ENCODE peak calls at places on chromosomes 7 and 10, in eight cellular contexts. L is NB4, W is neural progenitor cell, N is Calu3, M is kidney epithelial cell, O is mammary epithelial cell, S is GM13977, V is H9. Y is an unnamed sample.

GRCh38 chr10:79484476-79484875 is 27.9 kb upstream of the EIF5AL1 start:
- DNase-seq in O (no peak), M (no peak), S (no peak), V (peak; percentile 14), N (no peak), L (no peak), W (no peak), Y (no peak)

GRCh38 chr7:139054101-139054500 is 18.3 kb upstream of the ZC3HAV1L start:
- DNase-seq in O (peak; percentile 14), L (no peak), M (no peak), W (no peak), S (no peak), N (no peak), V (no peak), Y (no peak)

GRCh38 chr7:96269246-96269994 is 52.5 kb downstream of the SLC25A13 start:
- DNase-seq in O (no peak), M (no peak), N (no peak), V (no peak), L (no peak), S (no peak), W (no peak), Y (no peak)

GRCh38 chr10:71252195-71252594 is 39.8 kb downstream of the UNC5B start:
- DNase-seq in O (no peak), M (no peak), W (no peak), S (no peak), N (no peak), L (no peak), V (no peak), Y (no peak)

GRCh38 chr7:114554781-114555537 is 140.3 kb downstream of the FOXP2 start:
- DNase-seq in V (no peak), W (no peak), N (peak; percentile 5), L (peak; percentile 74), S (peak; percentile 45), O (no peak), M (no peak), Y (no peak)

GRCh38 chr10:33376476-33376875 is 42.0 kb upstream of the NRP1 start:
- DNase-seq in L (no peak), N (no peak), S (no peak), W (no peak), M (no peak), O (no peak), V (no peak), Y (no peak)

GRCh38 chr10:84214612-84215235 is 10.6 kb downstream of the LRIT2 start:
- DNase-seq in L (peak; percentile 62), N (no peak), W (peak; percentile 60), O (peak; percentile 26), S (peak; percentile 73), V (peak; percentile 72), M (no peak), Y (no peak)

GRCh38 chr7:39577229-39577874 is 11.1 kb downstream of the YAE1 start:
- DNase-seq in M (no peak), N (no peak), V (no peak), O (no peak), W (no peak), S (no peak), L (no peak), Y (no peak)

GRCh38 chr10:21924511-21924910 is 79.0 kb downstream of the DNAJC1 start:
- DNase-seq in S (no peak), N (no peak), V (no peak), L (no peak), W (no peak), O (no peak), M (no peak), Y (no peak)

GRCh38 chr7:143288836-143289235 is 685 bp downstream of the CASP2 start:
- DNase-seq in O (peak; percentile 9), S (no peak), L (peak; percentile 44), M (no peak), W (peak; percentile 16), V (no peak), N (no peak), Y (no peak)

GRCh38 chr7:21914671-21915070 is 31.0 kb downstream of the CDCA7L start:
- DNase-seq in O (peak; percentile 9), W (no peak), N (no peak), V (no peak), S (no peak), M (no peak), L (no peak), Y (no peak)

DNA sequence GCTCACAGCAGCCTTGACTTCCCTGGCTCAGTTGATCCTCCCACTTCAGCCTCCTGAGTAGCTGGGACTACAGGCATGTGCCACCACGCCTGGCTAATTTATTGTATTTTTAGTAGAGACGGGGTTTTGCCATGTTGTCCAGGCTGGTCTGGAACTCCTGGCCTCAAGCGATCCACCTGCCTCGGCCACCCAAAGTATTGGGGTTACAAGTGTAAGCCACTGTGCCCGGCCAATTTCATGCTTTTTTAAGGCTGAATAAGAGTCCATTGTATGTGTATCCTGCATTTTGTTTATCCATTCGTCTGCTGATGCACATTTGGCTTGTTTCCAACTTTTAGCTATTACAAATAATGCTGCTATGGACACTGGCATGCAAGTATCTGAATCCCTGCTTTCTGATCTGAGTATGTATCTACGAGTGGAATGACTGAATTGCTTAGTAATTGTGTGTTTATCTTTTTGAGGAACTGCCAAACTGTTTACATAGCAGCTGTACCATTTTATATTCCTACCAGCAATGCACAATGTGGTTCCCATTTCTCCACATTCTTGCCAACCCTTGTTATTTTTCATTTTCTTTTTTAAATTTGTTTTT is 37.3 kb upstream of the TPST1 start:
- DNase-seq in S (no peak), M (no peak), N (no peak), V (no peak), L (no peak), W (no peak), O (peak; percentile 56), Y (no peak)
- TF ChIP-seq CTCF in S (no peak), M (no peak), N (no peak), V (no peak), L (no peak), W (no peak), O (no peak), Y (no peak)

GRCh38 chr7:156676263-156676662 is 35.7 kb downstream of the RNF32 start:
- DNase-seq in N (no peak), L (no peak), V (no peak), W (no peak), M (no peak), S (no peak), O (no peak), Y (no peak)

GRCh38 chr7:156684251-156684650 is 43.7 kb downstream of the RNF32 start:
- DNase-seq in N (no peak), M (no peak), L (no peak), V (no peak), O (no peak), S (no peak), W (no peak), Y (no peak)

GRCh38 chr7:156684661-156685060 is 44.1 kb downstream of the RNF32 start:
- DNase-seq in M (no peak), N (no peak), O (no peak), V (no peak), W (no peak), S (no peak), L (no peak), Y (no peak)

GRCh38 chr7:156677655-156678054 is 37.1 kb downstream of the RNF32 start:
- DNase-seq in M (no peak), N (no peak), W (no peak), V (no peak), O (no peak), L (no peak), S (no peak), Y (no peak)

DNA sequence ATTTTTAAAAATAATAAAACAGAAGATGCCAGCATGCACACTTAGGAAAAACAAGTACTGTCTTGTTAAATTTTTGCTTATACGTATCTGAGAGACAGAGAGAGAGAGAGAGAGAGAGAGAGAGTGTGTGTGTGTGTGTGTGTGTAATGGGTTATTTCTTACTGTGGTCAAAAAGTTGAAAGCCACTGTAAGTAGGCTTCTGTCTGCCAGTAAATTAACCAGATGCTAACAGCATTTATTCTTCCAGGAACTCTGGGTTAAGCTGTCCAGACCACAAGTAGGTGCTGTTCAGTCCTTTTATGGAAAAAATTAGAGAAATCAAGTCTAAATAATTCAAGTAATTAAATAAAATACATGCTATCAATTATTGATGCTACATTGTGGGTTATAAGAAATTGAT is 39.7 kb downstream of the RNF32 start:
- DNase-seq in S (no peak), N (no peak), W (no peak), O (peak; percentile 23), M (no peak), V (no peak), L (no peak), Y (no peak)
- TF ChIP-seq CTCF in S (no peak), N (no peak), W (no peak), O (no peak), M (no peak), V (no peak), L (no peak), Y (no peak)

GRCh38 chr7:157813741-157814661 is 477.2 kb downstream of the DNAJB6 start:
- DNase-seq in V (no peak), N (no peak), S (no peak), M (no peak), L (no peak), O (no peak), W (no peak), Y (no peak)
- TF ChIP-seq CTCF in V (no peak), N (no peak), S (no peak), M (no peak), L (no peak), O (no peak), W (no peak), Y (no peak)

DNA sequence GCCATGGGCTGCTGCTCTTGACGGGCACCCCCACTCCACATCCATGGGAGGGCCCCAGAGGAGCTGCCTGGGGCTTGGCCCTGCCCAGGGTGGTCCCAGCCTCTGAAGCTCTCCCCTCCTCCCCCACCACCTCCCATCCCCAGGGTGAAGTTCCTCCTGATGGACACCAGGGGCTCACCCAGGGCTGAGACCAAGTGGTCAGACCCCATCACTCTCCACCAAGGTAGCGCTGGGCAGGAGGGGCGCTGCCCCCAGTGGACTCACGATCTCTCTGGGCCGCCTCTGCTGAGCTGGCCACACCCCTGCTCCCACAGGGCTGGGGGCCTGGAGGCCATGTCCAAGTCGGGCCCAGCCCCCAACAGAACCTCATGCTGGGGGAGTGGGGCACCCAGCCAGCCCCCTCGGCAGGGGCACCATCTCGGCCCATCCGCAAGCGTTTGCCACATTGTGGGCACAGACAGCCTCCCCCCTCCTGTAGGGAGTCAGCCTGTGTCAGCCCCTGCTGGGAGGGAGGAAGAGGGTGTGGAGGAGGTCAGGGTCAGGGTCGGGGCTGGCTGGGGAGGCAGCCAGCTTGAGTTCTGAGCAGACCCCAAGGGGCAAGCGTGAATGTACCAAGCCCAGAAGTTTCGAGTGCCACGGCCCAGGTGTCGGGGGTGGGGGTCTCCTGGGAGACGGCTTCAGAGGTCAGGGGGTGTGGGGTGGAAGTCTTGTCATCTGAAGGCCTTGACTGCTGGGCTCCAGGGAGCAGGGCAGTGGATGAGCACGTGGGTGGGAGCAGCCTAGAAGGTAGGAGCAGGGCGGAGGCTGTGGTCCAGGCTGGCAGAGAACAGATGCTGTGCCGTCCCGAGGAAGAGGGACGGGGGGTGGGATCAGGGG is 2.8 kb downstream of the UPK3B start:
- DNase-seq in N (peak; percentile 28), L (peak; percentile 61), S (no peak), O (no peak), V (peak; percentile 76), W (peak; percentile 70), M (no peak), Y (peak; percentile 31)
- TF ChIP-seq CTCF in N (peak; percentile 31), L (peak; percentile 39), S (no peak), O (no peak), V (peak; percentile 64), W (peak; percentile 50), M (peak; percentile 17), Y (peak; percentile 44)

DNA sequence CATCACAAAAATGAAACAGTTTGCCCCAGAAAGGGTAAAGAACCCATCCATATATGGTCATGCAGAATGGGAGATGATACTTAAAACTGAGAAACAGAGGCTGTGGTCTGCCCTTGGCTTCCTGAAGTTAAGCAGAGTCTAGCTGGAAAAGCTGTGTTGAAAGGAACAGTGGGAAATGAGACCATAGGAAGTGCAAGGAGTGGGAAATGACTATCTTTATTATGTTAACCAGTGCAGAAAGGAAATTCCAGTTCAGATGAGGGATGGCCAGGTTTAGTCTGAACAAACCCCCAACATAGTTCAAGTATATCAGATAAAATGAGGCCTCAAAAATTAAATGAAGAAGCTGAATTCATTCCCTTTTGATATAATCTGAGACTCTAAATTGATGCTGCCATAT is 112.2 kb upstream of the TARP start:
- DNase-seq in N (no peak), W (no peak), S (no peak), V (no peak), M (no peak), L (no peak), O (no peak), Y (no peak)
- TF ChIP-seq CTCF in N (no peak), W (no peak), S (no peak), V (no peak), M (no peak), L (no peak), O (no peak), Y (no peak)